ENCODE peak calls at places on chromosomes 16 and 17, in six cellular contexts. P, I, Y, U, B and L are unnamed samples.

GRCh38 chr16:86316967-86317616 is 193.2 kb upstream of the FOXF1 start:
- DNase-seq in P (no peak), I (no peak), Y (no peak), U (no peak), B (no peak), L (no peak)

GRCh38 chr16:11425140-11425539 is 79.9 kb downstream of the RMI2 start:
- DNase-seq in P (no peak), I (no peak), Y (no peak), U (no peak), B (no peak), L (no peak)

GRCh38 chr17:14510136-14510535 is 209.3 kb downstream of the HS3ST3B1 start:
- DNase-seq in P (no peak), I (peak), Y (no peak), U (no peak), B (no peak), L (no peak)

GRCh38 chr16:11252482-11252931 is 3.5 kb downstream of the SOCS1 start:
- DNase-seq in P (no peak), I (no peak), Y (no peak), U (no peak), B (no peak), L (no peak)

GRCh38 chr17:81608082-81608481 is 28.8 kb downstream of the NPLOC4 start:
- DNase-seq in P (no peak), I (no peak), Y (no peak), U (no peak), B (no peak), L (no peak)

GRCh38 chr16:57938936-57939871 is 31.7 kb downstream of the CNGB1 start:
- DNase-seq in P (peak), I (peak), Y (no peak), U (no peak), B (peak), L (peak)

GRCh38 chr17:28717578-28718316 is at the start of gene RAB34:
- DNase-seq in P (no peak), I (peak), Y (no peak), U (peak), B (peak), L (peak)

GRCh38 chr17:65659512-65659911 is 98.1 kb upstream of the AXIN2 start:
- DNase-seq in P (no peak), I (no peak), Y (no peak), U (no peak), B (no peak), L (no peak)

GRCh38 chr16:23742761-23743160 is 12.1 kb upstream of the CHP2 start:
- DNase-seq in P (no peak), I (no peak), Y (no peak), U (no peak), B (no peak), L (no peak)

GRCh38 chr17:1275962-1276736 is 3.3 kb upstream of the TRARG1 start:
- DNase-seq in P (peak), I (peak), Y (peak), U (no peak), B (peak), L (peak)

DNA sequence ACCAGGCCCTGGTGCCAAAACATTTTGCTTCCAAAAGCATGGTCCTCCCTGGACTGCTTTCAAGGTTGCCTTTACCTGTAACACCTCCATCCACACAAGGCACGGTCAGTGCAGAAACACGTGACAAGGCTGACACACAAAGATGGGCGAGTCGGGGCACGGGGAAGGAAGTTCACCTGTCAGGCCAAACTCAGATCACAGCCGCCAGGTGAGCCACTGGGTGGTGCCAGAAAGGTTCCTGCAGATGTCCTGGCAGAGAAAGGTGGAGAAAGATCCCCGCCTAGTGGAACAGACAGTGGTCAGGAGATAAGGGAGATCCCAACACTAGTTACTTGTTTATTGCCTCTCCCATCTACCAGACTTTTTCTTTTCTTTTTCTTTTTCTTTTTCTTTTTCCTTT is 155.3 kb downstream of the AIPL1 start:
- DNase-seq in P (peak), I (no peak), Y (no peak), U (no peak), B (peak), L (no peak)
- TF ChIP-seq CTCF in P (peak), I (no peak), Y (no peak), U (no peak), B (peak), L (no peak)

GRCh38 chr16:78703951-78704350 is 604.5 kb downstream of the WWOX start:
- DNase-seq in P (no peak), I (peak), Y (no peak), U (no peak), B (no peak), L (peak)

GRCh38 chr16:78704421-78704820 is 605.0 kb downstream of the WWOX start:
- DNase-seq in P (no peak), I (peak), Y (no peak), U (no peak), B (no peak), L (peak)

GRCh38 chr16:78706637-78707036 is 607.2 kb downstream of the WWOX start:
- DNase-seq in P (no peak), I (no peak), Y (no peak), U (no peak), B (no peak), L (no peak)

GRCh38 chr16:78709137-78709871 is 609.9 kb downstream of the WWOX start:
- DNase-seq in P (no peak), I (no peak), Y (no peak), U (no peak), B (peak), L (no peak)

DNA sequence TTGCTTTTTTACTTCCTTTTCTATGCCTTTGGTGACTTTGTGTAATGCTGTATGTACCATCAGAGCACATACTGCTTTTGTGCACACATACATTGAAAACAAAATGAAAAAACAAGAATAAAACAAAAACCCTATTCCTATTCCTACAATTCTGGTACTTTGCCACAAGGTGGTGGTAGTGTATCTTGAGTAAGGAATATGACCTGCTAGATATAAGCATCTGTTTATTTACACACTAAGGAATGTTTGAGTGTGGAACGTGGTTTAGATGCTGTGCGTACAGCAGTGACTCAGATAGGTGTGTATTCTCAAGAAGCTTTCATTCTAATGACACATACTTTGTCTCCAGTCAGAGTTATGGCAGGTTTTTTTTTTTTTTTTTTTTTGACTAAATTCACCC is 606.2 kb downstream of the WWOX start:
- DNase-seq in P (no peak), I (peak), Y (no peak), U (no peak), B (no peak), L (peak)
- TF ChIP-seq CTCF in P (no peak), I (peak), Y (no peak), U (no peak), B (peak), L (peak)

DNA sequence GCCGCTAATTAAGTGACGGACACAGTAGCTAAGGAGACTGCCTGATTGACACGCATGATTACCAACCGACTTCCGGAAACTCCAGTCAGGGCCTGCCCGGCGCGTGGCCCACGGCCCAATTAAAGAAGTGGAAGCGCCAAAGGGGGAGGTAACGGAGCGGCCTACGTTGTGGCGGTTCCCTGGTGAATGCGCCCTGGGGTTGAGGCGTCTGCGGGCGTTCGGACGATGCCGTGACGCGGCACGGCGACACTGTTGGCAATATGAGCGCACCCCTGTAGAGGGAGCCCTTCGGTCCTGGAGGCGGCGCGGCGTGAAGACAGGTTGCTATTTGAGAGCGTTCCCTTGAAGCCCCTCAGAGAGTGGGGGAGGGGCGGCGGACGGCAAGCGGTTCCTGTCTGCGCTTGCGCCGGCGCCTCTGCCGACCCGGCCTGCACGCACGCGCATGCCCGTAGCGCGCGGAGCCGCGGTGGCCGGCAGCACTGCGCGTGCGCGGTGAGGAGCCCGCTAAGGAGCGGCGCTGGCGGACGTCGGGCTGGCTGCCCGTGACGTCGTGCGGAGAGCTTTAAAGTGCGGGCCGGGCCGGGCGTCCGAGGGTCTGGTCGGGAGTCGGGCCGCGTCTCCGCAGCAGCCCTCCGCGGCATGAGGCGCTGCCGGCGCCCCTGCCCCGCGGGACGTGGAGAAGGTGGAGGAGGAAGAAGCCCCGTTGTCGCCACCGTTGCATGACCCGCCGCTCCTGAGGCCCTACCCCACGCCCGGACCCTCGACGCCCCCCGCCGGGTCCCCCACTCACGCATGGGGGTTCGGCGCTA is at the start of gene ALKBH5:
- DNase-seq in P (peak), I (peak), Y (peak), U (peak), B (peak), L (peak)
- TF ChIP-seq CTCF in P (peak), I (peak), Y (no peak), U (no peak), B (peak), L (peak)

DNA sequence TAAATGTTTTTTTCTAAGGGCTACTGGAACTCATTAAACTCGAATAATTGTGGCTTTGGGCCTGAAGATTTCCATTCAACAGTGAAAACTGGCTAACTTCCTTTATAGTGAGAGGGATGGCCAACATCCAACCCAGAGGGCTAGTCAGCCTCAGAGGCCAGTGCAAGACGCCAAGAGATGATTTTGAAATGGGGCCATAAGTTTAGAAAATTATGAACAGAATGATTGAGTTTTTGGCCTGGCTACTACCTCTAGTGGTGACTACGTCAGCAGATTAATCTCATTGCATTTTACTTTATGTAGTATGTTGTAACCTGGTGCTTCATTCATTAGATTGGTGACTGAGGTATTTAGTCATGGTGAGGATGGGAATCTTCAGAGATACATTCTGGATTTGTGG is 28.4 kb downstream of the HAPSTR1 start:
- DNase-seq in P (no peak), I (peak), Y (no peak), U (no peak), B (no peak), L (peak)
- TF ChIP-seq CTCF in P (no peak), I (peak), Y (no peak), U (no peak), B (no peak), L (no peak)

DNA sequence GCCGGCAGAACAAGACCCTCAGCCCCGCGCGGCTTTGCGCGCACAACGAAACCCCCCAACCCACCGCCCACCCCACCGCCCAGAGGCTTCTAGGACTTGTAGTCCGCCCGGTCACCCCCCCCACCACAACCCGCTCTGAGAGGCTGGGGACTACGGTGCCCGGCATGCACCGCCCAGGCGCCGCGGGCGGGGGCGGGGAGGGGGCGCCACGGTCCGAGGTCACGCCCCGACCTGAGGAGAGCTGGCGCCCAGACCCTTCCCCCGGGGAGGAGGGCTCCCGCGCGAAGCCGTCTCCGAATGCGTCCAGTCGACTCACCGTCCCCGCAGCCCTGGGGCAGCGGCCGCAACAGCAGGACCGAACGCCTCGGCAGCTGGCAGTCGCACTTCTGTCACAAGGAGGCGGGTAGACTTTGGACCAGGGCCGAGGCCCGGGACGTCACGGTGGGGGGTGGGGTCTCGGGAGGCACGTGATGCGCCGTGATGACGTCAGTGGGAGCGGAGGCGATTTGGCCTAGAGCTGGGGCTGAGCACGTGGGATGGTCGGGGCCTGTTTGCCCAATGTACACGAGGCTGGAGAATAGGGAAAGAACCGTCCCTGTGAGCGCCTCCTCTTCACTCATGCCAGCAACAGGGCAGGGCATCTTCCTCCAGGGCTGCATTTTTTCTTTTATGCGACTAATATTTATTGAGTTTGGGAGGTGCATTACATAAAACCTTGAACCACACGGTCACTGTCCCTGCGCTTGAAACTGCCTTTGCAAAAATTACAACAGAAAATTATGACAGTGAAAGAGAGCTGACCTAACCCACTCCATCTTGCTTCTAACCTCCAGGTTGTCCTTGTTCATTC is at the start of gene CDIP1:
- DNase-seq in P (peak), I (peak), Y (peak), U (peak), B (peak), L (peak)
- TF ChIP-seq CTCF in P (no peak), I (no peak), Y (no peak), U (no peak), B (peak), L (no peak)

DNA sequence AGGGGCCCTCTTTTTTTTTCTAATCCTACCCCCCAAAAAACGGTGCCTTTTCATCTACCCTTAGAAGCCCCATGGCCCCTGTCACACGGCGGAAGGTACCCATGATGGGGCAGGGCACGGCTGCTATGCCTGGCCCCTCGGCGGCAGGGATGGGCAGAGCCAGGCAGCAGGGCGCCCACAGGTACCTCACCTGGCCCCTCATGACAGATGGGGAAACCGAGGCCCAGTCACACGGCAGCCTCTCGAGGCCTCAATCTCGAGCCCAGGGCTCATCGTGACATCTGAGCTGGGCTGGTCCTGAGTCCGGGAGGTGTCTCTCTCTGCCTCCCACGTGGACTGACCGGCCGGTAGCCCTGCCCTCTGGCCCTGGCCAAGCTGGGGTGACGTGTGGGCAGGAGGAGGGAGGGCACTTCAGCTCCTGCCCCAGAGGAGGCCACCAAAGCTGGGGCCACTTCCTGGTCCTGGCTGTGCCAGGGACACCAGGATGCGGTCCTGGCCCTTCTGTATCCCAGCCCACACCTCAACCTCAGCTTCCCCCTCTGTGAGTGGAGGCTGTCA is 11.6 kb downstream of the TRAF7 start:
- DNase-seq in P (no peak), I (no peak), Y (no peak), U (no peak), B (no peak), L (no peak)
- TF ChIP-seq CTCF in P (no peak), I (no peak), Y (no peak), U (no peak), B (no peak), L (no peak)

DNA sequence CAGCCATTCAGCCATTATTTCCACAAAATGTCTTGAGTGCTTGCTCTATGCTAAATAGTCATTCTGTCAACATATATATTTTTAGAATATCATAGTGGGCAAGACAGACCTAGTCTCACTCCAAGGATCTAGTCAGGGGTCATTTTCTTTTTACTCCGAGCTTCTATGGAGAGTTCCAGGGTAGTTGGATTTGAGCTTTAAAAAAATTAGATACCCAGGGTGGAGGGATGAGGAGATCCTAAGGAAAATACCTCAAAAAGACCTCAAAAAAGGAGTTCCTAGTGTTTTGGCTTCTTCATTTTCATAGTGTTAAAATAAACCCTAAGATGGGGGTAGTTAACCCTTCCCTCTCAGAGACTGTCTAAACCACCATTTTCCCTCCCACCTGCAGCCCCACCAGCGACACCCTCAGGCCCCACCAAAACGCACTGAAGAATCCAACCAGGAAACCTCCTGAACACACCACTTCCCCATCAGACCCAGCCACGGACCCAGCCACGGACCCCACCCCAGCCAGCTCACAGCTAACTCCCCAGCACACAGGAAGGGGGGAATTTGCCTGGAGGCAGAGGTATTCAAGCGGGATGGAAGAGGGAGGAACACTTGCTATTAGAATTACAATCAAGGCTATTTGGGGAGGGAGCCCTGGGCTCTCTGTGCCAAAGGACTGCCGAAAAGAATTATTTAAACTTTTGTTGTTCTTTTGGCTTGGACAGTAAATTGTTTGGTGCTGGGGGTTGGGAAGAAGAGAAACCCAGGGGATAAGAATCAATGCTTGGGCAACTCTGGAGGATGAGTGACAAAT is 2.2 kb downstream of the ETV4 start:
- DNase-seq in P (no peak), I (no peak), Y (no peak), U (no peak), B (peak), L (no peak)
- TF ChIP-seq CTCF in P (no peak), I (no peak), Y (no peak), U (no peak), B (no peak), L (no peak)